ENCODE peak calls at places on chromosomes 11 and 22, in five cellular contexts. P is WERI-Rb-1; X is activated naive CD8-positive, alpha-beta T cell treated with anti-CD3 and anti-CD28 coated beads, Interleukin-2, amount 50 U/mL, for 24 hours; D is left ventricle myocardium inferior; F is activated CD8-positive, alpha-beta memory T cell treated with anti-CD3 and anti-CD28 coated beads for 48 hours. B is an unnamed sample.

GRCh38 chr22:35425971-35426800 is 26.2 kb downstream of the MCM5 start:
- DNase-seq in P (peak), X (no peak), D (no peak), F (no peak), B (no peak)

GRCh38 chr11:121895919-121896318 is 220.1 kb downstream of the BLID start:
- DNase-seq in P (no peak), X (no peak), D (no peak), F (no peak), B (no peak)

GRCh38 chr11:3191586-3192324 is 26.6 kb upstream of the OSBPL5 start:
- DNase-seq in P (no peak), X (no peak), D (no peak), F (no peak), B (no peak)

GRCh38 chr11:17273668-17274321 is 2.7 kb upstream of the NUCB2 start:
- DNase-seq in P (no peak), X (no peak), D (no peak), F (no peak), B (no peak)

GRCh38 chr11:112042161-112042960 is 17.2 kb downstream of the DLAT start:
- DNase-seq in P (no peak), X (no peak), D (no peak), F (no peak), B (peak)

GRCh38 chr11:42170601-42171000 is 711.1 kb upstream of the LRRC4C start:
- DNase-seq in P (no peak), X (no peak), D (no peak), F (no peak), B (no peak)

GRCh38 chr11:19435306-19435989 is 194.7 kb upstream of the E2F8 start:
- DNase-seq in P (no peak), X (no peak), D (no peak), F (no peak), B (no peak)

GRCh38 chr11:12863605-12864121 is 145.5 kb upstream of the RASSF10 start:
- DNase-seq in P (no peak), X (no peak), D (no peak), F (no peak), B (peak)

GRCh38 chr22:24413271-24413670 is 14.1 kb upstream of the ADORA2A start:
- DNase-seq in P (no peak), X (no peak), D (no peak), F (no peak), B (no peak)

GRCh38 chr11:67062526-67063373 is 6.1 kb downstream of the RHOD start:
- DNase-seq in P (no peak), X (no peak), D (no peak), F (no peak), B (no peak)

B was measured in cardiac muscle cell.